ENCODE peak calls at places on chromosomes 11 and 22, in four cellular contexts. One of them, this sample, is unnamed.

GRCh38 chr11:1205121-1205986 is 17.5 kb upstream of the MUC5B start:
- DNase-seq in Karpas-422: no peak
- DNase-seq in lung microvascular endothelial cell: no peak
- DNase-seq in sigmoid colon: peak
- DNase-seq in this sample: no peak

GRCh38 chr11:75654314-75654713 is 14.5 kb downstream of the MAP6 start:
- DNase-seq in Karpas-422: no peak
- DNase-seq in lung microvascular endothelial cell: no peak
- DNase-seq in sigmoid colon: no peak
- DNase-seq in this sample: no peak

GRCh38 chr11:107858217-107859070 is at the start of gene SLC35F2:
- DNase-seq in Karpas-422: peak
- DNase-seq in lung microvascular endothelial cell: peak
- DNase-seq in sigmoid colon: peak
- DNase-seq in this sample: peak

GRCh38 chr11:30015725-30016449 is 943 bp downstream of the KCNA4 start:
- DNase-seq in Karpas-422: no peak
- DNase-seq in lung microvascular endothelial cell: no peak
- DNase-seq in sigmoid colon: no peak
- DNase-seq in this sample: no peak

GRCh38 chr11:116148056-116148455 is 624.7 kb downstream of the BUD13 start:
- DNase-seq in Karpas-422: no peak
- DNase-seq in lung microvascular endothelial cell: no peak
- DNase-seq in sigmoid colon: no peak
- DNase-seq in this sample: no peak

GRCh38 chr11:84648413-84648812 is 978.7 kb downstream of the DLG2 start:
- DNase-seq in Karpas-422: no peak
- DNase-seq in lung microvascular endothelial cell: no peak
- DNase-seq in sigmoid colon: no peak
- DNase-seq in this sample: no peak

GRCh38 chr11:96188625-96189006 is 154.4 kb downstream of the MAML2 start:
- DNase-seq in Karpas-422: no peak
- DNase-seq in lung microvascular endothelial cell: peak
- DNase-seq in sigmoid colon: no peak
- DNase-seq in this sample: no peak

GRCh38 chr11:60389279-60389910 is 6.9 kb upstream of the MS4A14 start:
- DNase-seq in Karpas-422: no peak
- DNase-seq in lung microvascular endothelial cell: no peak
- DNase-seq in sigmoid colon: no peak
- DNase-seq in this sample: no peak

GRCh38 chr11:122050021-122050710 is 65.8 kb downstream of the BLID start:
- DNase-seq in Karpas-422: no peak
- DNase-seq in lung microvascular endothelial cell: no peak
- DNase-seq in sigmoid colon: no peak
- DNase-seq in this sample: no peak

GRCh38 chr11:10654211-10655150 is 39.1 kb downstream of the IRAG1 start:
- DNase-seq in Karpas-422: peak
- DNase-seq in lung microvascular endothelial cell: peak
- DNase-seq in sigmoid colon: peak
- DNase-seq in this sample: no peak

GRCh38 chr22:42902875-42903510 is 45.9 kb upstream of the ARFGAP3 start:
- DNase-seq in Karpas-422: no peak
- DNase-seq in lung microvascular endothelial cell: peak
- DNase-seq in sigmoid colon: peak
- DNase-seq in this sample: no peak

GRCh38 chr11:94183886-94184264 is 55.2 kb downstream of the PANX1 start:
- DNase-seq in Karpas-422: peak
- DNase-seq in lung microvascular endothelial cell: peak
- DNase-seq in sigmoid colon: peak
- DNase-seq in this sample: no peak

GRCh38 chr22:26675687-26676273 is 18.4 kb downstream of the MIAT start:
- DNase-seq in Karpas-422: no peak
- DNase-seq in lung microvascular endothelial cell: no peak
- DNase-seq in sigmoid colon: no peak
- DNase-seq in this sample: no peak

GRCh38 chr11:76769071-76769560 is 14.0 kb upstream of the TSKU start:
- DNase-seq in Karpas-422: no peak
- DNase-seq in lung microvascular endothelial cell: no peak
- DNase-seq in sigmoid colon: no peak
- DNase-seq in this sample: no peak

GRCh38 chr22:38187413-38188212 is 6.0 kb upstream of the PLA2G6 start:
- DNase-seq in Karpas-422: no peak
- DNase-seq in lung microvascular endothelial cell: peak
- DNase-seq in sigmoid colon: no peak
- DNase-seq in this sample: no peak

GRCh38 chr11:8100151-8100550 is 19.1 kb downstream of the TUB start:
- DNase-seq in Karpas-422: no peak
- DNase-seq in lung microvascular endothelial cell: no peak
- DNase-seq in sigmoid colon: peak
- DNase-seq in this sample: no peak

This sample was measured in astrocyte of the cerebellum.